ENCODE peak calls at places on chromosomes 16 and 17, in ten cellular contexts. D is cardiac muscle cell, V is Caco-2, H is OCI-LY7, S is brain microvascular endothelial cell, T is astrocyte of the spinal cord, R is body of pancreas, B is A549, I is fibroblast of lung, J is BJ. O is an unnamed sample.

GRCh38 chr17:50487213-50488096 is 8.8 kb downstream of the RSAD1 start:
- DNase-seq in D (no peak), R (no peak), H (no peak), T (no peak), S (no peak), V (no peak), B (no peak), I (peak), J (no peak), O (no peak)

GRCh38 chr16:3413730-3414379 is 12.8 kb downstream of the ZNF174 start:
- DNase-seq in T (no peak), V (no peak), R (no peak), D (peak), J (no peak), I (peak), S (no peak), H (no peak), B (no peak), O (no peak)

GRCh38 chr17:42221886-42222745 is 27.8 kb upstream of the GHDC start:
- DNase-seq in V (no peak), H (peak), I (peak), J (no peak), T (peak), D (peak), S (peak), B (peak), R (peak), O (peak)

GRCh38 chr16:80931985-80932720 is 74.5 kb downstream of the CMC2 start:
- DNase-seq in T (peak), V (peak), S (peak), R (peak), H (no peak), D (peak), I (peak), B (peak), J (no peak), O (peak)

GRCh38 chr17:5846001-5846400 is 224.2 kb upstream of the WSCD1 start:
- DNase-seq in R (no peak), S (no peak), I (no peak), J (no peak), V (no peak), D (no peak), B (no peak), T (no peak), H (no peak), O (no peak)

GRCh38 chr16:55179858-55180585 is 144.0 kb upstream of the IRX6 start:
- DNase-seq in V (no peak), D (no peak), J (no peak), S (no peak), R (no peak), T (no peak), I (no peak), H (no peak), B (no peak), O (no peak)

GRCh38 chr16:87424260-87424659 is 32.1 kb downstream of the MAP1LC3B start:
- DNase-seq in J (no peak), B (no peak), I (no peak), H (no peak), S (no peak), R (no peak), D (no peak), T (no peak), V (no peak), O (no peak)

GRCh38 chr16:22428654-22429053 is 54.2 kb upstream of the CDR2 start:
- DNase-seq in S (no peak), R (peak), H (no peak), I (no peak), V (no peak), D (no peak), J (no peak), T (no peak), B (no peak), O (no peak)

GRCh38 chr16:23362460-23363317 is 60.6 kb downstream of the SCNN1B start:
- DNase-seq in R (peak), S (no peak), D (peak), B (peak), H (no peak), T (no peak), J (no peak), V (no peak), I (no peak), O (no peak)

GRCh38 chr17:48997103-48997826 is at the start of gene IGF2BP1:
- DNase-seq in I (peak), V (peak), B (peak), T (peak), H (peak), R (no peak), S (peak), J (no peak), D (peak), O (peak)

GRCh38 chr17:69435986-69436696 is 21.6 kb downstream of the MAP2K6 start:
- DNase-seq in B (no peak), H (no peak), V (no peak), R (no peak), J (no peak), I (no peak), T (no peak), S (no peak), D (no peak), O (no peak)

GRCh38 chr16:10509534-10510025 is 70.8 kb downstream of the EMP2 start:
- DNase-seq in T (peak), S (peak), I (peak), B (peak), D (peak), R (peak), J (no peak), H (peak), V (peak), O (peak)

GRCh38 chr16:85250609-85251223 is 138.4 kb upstream of the CIBAR2 start:
- DNase-seq in I (no peak), D (peak), J (no peak), H (no peak), S (no peak), R (no peak), V (no peak), T (no peak), B (no peak), O (peak)

GRCh38 chr17:80845863-80846671 is 145.6 kb upstream of the CHMP6 start:
- DNase-seq in V (no peak), I (no peak), J (no peak), H (peak), R (no peak), B (no peak), T (no peak), S (no peak), D (no peak), O (no peak)

GRCh38 chr17:5837055-5837491 is 233.1 kb upstream of the WSCD1 start:
- DNase-seq in I (peak), R (no peak), V (no peak), J (peak), S (peak), D (peak), H (no peak), B (peak), T (peak), O (peak)

GRCh38 chr17:1203111-1203966 is 23.6 kb upstream of the ABR start:
- DNase-seq in H (peak), V (no peak), I (peak), B (peak), S (peak), D (peak), J (no peak), T (peak), R (peak), O (peak)

GRCh38 chr17:34081269-34081668 is 173.8 kb upstream of the CCL2 start:
- DNase-seq in D (peak), T (no peak), B (peak), V (no peak), H (peak), R (no peak), I (no peak), S (no peak), J (no peak), O (no peak)
- TF ChIP-seq CTCF in D (peak), T (peak), B (peak), V (peak), H (peak), R (peak), I (peak), S (no peak), J (peak), O (peak)

GRCh38 chr17:8894189-8894611 is 26.7 kb upstream of the PIK3R6 start:
- DNase-seq in H (no peak), V (no peak), S (no peak), T (no peak), I (no peak), B (no peak), R (no peak), D (peak), J (no peak), O (no peak)
- H3K4me3 ChIP-seq in H (no peak), V (no peak), S (peak), T (no peak), I (no peak), B (no peak), R (no peak), D (no peak), J (no peak), O (no peak)

GRCh38 chr16:83199012-83199411 is 572.2 kb downstream of the CDH13 start:
- DNase-seq in V (no peak), J (no peak), I (no peak), H (no peak), D (no peak), R (no peak), S (no peak), T (no peak), B (no peak), O (no peak)

GRCh38 chr16:83205896-83206295 is 579.1 kb downstream of the CDH13 start:
- DNase-seq in D (peak), I (peak), H (no peak), S (peak), J (no peak), V (no peak), R (no peak), B (no peak), T (peak), O (no peak)

DNA sequence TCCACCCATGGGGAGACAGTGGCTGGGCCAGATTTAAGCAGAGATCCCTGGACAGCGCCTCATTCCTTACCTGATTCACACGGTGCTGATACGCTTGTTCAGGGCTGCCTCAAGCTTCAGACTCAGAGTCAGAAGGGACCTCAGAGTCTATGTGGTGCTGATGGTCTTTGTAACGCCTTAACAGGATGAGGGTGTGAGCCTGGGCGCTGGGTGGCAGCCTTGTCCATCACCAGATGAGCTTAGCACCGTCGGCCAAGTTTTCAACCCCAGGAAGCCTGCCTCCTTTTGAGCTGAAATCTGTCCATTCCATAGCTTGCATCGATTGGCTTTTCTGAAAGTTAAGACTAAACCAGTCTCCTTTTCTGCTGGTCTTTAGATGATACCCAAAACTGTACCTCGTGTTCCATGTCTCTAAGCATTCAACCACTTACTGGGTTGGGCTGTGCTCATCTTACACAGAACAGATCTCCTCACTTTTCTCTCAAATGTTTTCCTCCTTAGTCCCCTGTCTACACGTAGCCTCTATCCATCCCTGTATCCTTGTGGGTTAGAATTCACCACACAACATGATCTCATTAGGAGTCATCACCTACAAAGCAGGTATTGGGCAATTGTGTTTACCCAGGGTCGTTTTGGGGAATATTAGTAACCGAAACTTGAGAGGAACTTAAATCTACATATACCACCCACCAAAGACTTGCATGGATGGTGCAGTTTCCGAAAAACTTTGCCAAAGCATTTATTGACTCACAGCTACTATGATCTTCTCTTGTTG is 573.4 kb downstream of the CDH13 start:
- DNase-seq in R (no peak), S (no peak), T (peak), I (peak), V (no peak), H (peak), J (no peak), D (peak), B (peak), O (no peak)
- TF ChIP-seq CTCF in R (no peak), S (peak), T (no peak), I (no peak), V (peak), H (no peak), J (no peak), D (peak), B (no peak), O (no peak)

GRCh38 chr16:56319391-56319790 is 106.0 kb downstream of the AMFR start:
- DNase-seq in J (no peak), D (no peak), H (no peak), S (no peak), T (no peak), I (no peak), V (no peak), B (no peak), R (no peak), O (no peak)

GRCh38 chr16:56315955-56316354 is 109.4 kb downstream of the AMFR start:
- DNase-seq in V (no peak), S (no peak), R (no peak), D (no peak), H (no peak), T (no peak), I (no peak), J (no peak), B (no peak), O (no peak)

GRCh38 chr16:56316545-56316944 is 108.8 kb downstream of the AMFR start:
- DNase-seq in T (no peak), V (no peak), H (no peak), S (no peak), J (no peak), B (no peak), R (no peak), I (no peak), D (no peak), O (no peak)

GRCh38 chr16:56320081-56320480 is 105.3 kb downstream of the AMFR start:
- DNase-seq in B (no peak), V (no peak), J (no peak), H (no peak), R (no peak), S (no peak), D (no peak), T (no peak), I (no peak), O (no peak)

GRCh38 chr16:56317998-56318912 is 107.1 kb downstream of the AMFR start:
- DNase-seq in T (peak), D (peak), J (no peak), S (peak), H (peak), R (peak), B (peak), I (peak), V (peak), O (peak)
- H3K4me3 ChIP-seq in T (peak), D (no peak), J (peak), S (peak), H (no peak), R (no peak), B (no peak), I (peak), V (no peak), O (peak)

GRCh38 chr17:47848198-47848513 is 2.8 kb downstream of the SP6 start:
- DNase-seq in I (no peak), B (no peak), V (no peak), H (no peak), D (no peak), T (no peak), S (no peak), J (no peak), R (no peak), O (no peak)

GRCh38 chr17:47850373-47850691 is 631 bp downstream of the SP6 start:
- DNase-seq in I (no peak), D (no peak), J (no peak), S (no peak), R (no peak), V (no peak), B (no peak), T (no peak), H (no peak), O (no peak)

GRCh38 chr17:47846741-47847340 is 4.1 kb downstream of the SP6 start:
- DNase-seq in I (no peak), D (no peak), B (no peak), S (no peak), H (no peak), V (no peak), R (no peak), T (no peak), J (no peak), O (no peak)

GRCh38 chr17:47844814-47845453 is 3.9 kb upstream of the SCRN2 start:
- DNase-seq in R (no peak), J (no peak), D (peak), V (no peak), T (peak), S (no peak), H (no peak), B (no peak), I (no peak), O (no peak)

DNA sequence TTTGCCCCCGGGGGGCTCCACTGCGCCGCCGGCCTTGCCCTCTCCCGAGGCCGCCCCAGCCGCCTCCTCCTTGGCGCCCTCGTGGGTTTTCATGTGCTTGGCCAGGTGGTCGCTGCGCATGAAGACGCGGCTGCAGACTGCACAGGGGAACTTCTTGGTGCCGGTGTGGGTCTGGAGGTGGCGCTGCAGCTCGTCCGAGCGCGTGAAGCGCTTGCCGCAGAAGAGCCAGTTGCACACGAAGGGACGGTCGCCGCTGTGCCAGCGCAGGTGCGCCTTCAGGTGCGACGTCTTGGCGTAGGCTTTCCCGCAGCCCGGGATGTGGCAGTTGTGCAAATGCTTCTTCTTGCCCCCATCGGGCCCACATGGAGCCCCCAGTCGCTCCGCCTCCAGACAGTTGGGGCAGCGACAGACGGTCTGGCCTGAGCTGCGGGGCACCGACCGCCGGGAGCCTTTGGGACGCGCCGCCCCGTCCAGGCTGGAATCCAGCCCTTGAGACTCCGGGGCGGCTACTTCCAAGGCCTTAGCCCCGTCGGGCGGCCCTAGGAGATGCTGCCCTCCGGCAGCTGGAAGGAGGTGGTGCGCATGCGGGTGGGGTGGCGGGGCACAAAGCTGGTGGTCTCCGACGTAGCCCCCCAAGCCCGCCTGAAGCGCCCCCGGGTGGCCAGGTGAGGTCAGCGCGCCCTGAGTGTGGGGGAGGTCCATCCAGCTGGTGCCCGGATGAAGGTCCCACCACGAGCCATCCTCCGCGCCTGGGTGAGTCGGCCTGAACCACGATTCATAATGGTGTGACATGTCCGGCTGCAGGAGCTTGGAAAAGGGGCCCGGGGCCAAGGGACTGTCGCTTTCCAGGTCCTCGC is 3.4 kb downstream of the SP6 start:
- DNase-seq in H (no peak), R (no peak), V (no peak), B (no peak), D (no peak), S (no peak), T (no peak), I (no peak), J (no peak), O (no peak)
- TF ChIP-seq CTCF in H (peak), R (peak), V (peak), B (no peak), D (peak), S (peak), T (peak), I (peak), J (peak), O (peak)

GRCh38 chr16:15822957-15823356 is 33.9 kb downstream of the MYH11 start:
- DNase-seq in J (no peak), D (no peak), R (peak), T (no peak), I (no peak), V (no peak), H (no peak), S (no peak), B (no peak), O (no peak)
- H3K4me3 ChIP-seq in J (no peak), D (no peak), R (no peak), T (no peak), I (no peak), V (no peak), H (no peak), S (no peak), B (no peak), O (no peak)

GRCh38 chr16:28212532-28212873 is 738 bp upstream of the XPO6 start:
- DNase-seq in T (peak), B (no peak), R (no peak), J (no peak), S (no peak), I (peak), H (no peak), D (peak), V (no peak), O (peak)

GRCh38 chr16:28210979-28211505 is 723 bp downstream of the XPO6 start:
- DNase-seq in R (peak), V (peak), B (peak), H (peak), S (peak), T (peak), I (peak), J (no peak), D (peak), O (peak)

GRCh38 chr16:28213396-28213795 is 1.6 kb upstream of the XPO6 start:
- DNase-seq in R (no peak), S (no peak), T (no peak), J (no peak), V (no peak), H (no peak), I (peak), B (no peak), D (no peak), O (no peak)

GRCh38 chr16:28210264-28210663 is 1.5 kb downstream of the XPO6 start:
- DNase-seq in R (no peak), D (no peak), I (no peak), V (no peak), S (no peak), B (no peak), T (no peak), H (no peak), J (no peak), O (no peak)

GRCh38 chr16:28211758-28212531 is at the start of gene XPO6:
- DNase-seq in R (peak), T (peak), B (peak), J (peak), D (peak), H (peak), V (peak), I (peak), S (peak), O (peak)
- TF ChIP-seq CTCF in R (no peak), T (no peak), B (no peak), J (no peak), D (no peak), H (no peak), V (no peak), I (no peak), S (no peak), O (no peak)

O was measured in fibroblast of villous mesenchyme.